ENCODE peak calls at places on chromosomes 13 and 19, in nine cellular contexts. One of them, this sample, is unnamed.

GRCh38 chr19:49896863-49897621 is at the start of gene IL4I1:
- DNase-seq in hippocampal formation: no peak
- DNase-seq in cardiac muscle cell: peak
- DNase-seq in ELF-1: no peak
- DNase-seq in ascending aorta: peak
- DNase-seq in effector CD4-positive, alpha-beta T cell: peak
- DNase-seq in SK-MEL-5: no peak
- DNase-seq in BE2C: no peak
- DNase-seq in neural progenitor cell: no peak
- DNase-seq in this sample: no peak

GRCh38 chr13:77136902-77137420 is 110.0 kb upstream of the FBXL3 start:
- DNase-seq in ELF-1: peak
- DNase-seq in cardiac muscle cell: peak
- DNase-seq in ascending aorta: no peak
- DNase-seq in hippocampal formation: no peak
- DNase-seq in neural progenitor cell: no peak
- DNase-seq in effector CD4-positive, alpha-beta T cell: no peak
- DNase-seq in SK-MEL-5: no peak
- DNase-seq in BE2C: no peak
- DNase-seq in this sample: no peak

GRCh38 chr13:113138792-113139551 is 16.4 kb downstream of the F10 start:
- DNase-seq in SK-MEL-5: no peak
- DNase-seq in ELF-1: no peak
- DNase-seq in effector CD4-positive, alpha-beta T cell: no peak
- DNase-seq in neural progenitor cell: no peak
- DNase-seq in ascending aorta: no peak
- DNase-seq in hippocampal formation: no peak
- DNase-seq in BE2C: no peak
- DNase-seq in cardiac muscle cell: peak
- DNase-seq in this sample: no peak

GRCh38 chr19:29591670-29592069 is 14.4 kb upstream of the POP4 start:
- DNase-seq in cardiac muscle cell: no peak
- DNase-seq in ELF-1: no peak
- DNase-seq in hippocampal formation: no peak
- DNase-seq in ascending aorta: no peak
- DNase-seq in BE2C: no peak
- DNase-seq in effector CD4-positive, alpha-beta T cell: no peak
- DNase-seq in SK-MEL-5: peak
- DNase-seq in neural progenitor cell: no peak
- DNase-seq in this sample: no peak

GRCh38 chr13:60094385-60095088 is 69.2 kb downstream of the DIAPH3 start:
- DNase-seq in BE2C: no peak
- DNase-seq in cardiac muscle cell: no peak
- DNase-seq in neural progenitor cell: no peak
- DNase-seq in hippocampal formation: no peak
- DNase-seq in ELF-1: no peak
- DNase-seq in effector CD4-positive, alpha-beta T cell: no peak
- DNase-seq in ascending aorta: no peak
- DNase-seq in SK-MEL-5: no peak
- DNase-seq in this sample: no peak

GRCh38 chr19:43311706-43312105 is 41.8 kb upstream of the CD177 start:
- DNase-seq in ascending aorta: no peak
- DNase-seq in neural progenitor cell: no peak
- DNase-seq in effector CD4-positive, alpha-beta T cell: no peak
- DNase-seq in cardiac muscle cell: no peak
- DNase-seq in hippocampal formation: no peak
- DNase-seq in ELF-1: no peak
- DNase-seq in BE2C: no peak
- DNase-seq in SK-MEL-5: no peak
- DNase-seq in this sample: no peak

GRCh38 chr19:38535212-38535611 is 82.5 kb downstream of the MAP4K1 start:
- DNase-seq in SK-MEL-5: no peak
- DNase-seq in cardiac muscle cell: no peak
- DNase-seq in hippocampal formation: no peak
- DNase-seq in ascending aorta: no peak
- DNase-seq in neural progenitor cell: no peak
- DNase-seq in effector CD4-positive, alpha-beta T cell: no peak
- DNase-seq in BE2C: no peak
- DNase-seq in ELF-1: no peak
- DNase-seq in this sample: no peak

GRCh38 chr19:1027953-1028902 is 1.8 kb downstream of the CNN2 start:
- DNase-seq in neural progenitor cell: peak
- DNase-seq in SK-MEL-5: no peak
- DNase-seq in hippocampal formation: no peak
- DNase-seq in effector CD4-positive, alpha-beta T cell: peak
- DNase-seq in ELF-1: peak
- DNase-seq in BE2C: peak
- DNase-seq in cardiac muscle cell: peak
- DNase-seq in ascending aorta: no peak
- DNase-seq in this sample: peak

GRCh38 chr13:113291129-113291528 is 5.9 kb upstream of the LAMP1 start:
- DNase-seq in ELF-1: no peak
- DNase-seq in neural progenitor cell: no peak
- DNase-seq in BE2C: no peak
- DNase-seq in cardiac muscle cell: no peak
- DNase-seq in SK-MEL-5: no peak
- DNase-seq in ascending aorta: no peak
- DNase-seq in effector CD4-positive, alpha-beta T cell: no peak
- DNase-seq in hippocampal formation: no peak
- DNase-seq in this sample: no peak

GRCh38 chr13:25286308-25286968 is 850 bp downstream of the MTMR6 start:
- DNase-seq in hippocampal formation: peak
- DNase-seq in cardiac muscle cell: peak
- DNase-seq in ascending aorta: no peak
- DNase-seq in ELF-1: peak
- DNase-seq in SK-MEL-5: peak
- DNase-seq in BE2C: peak
- DNase-seq in neural progenitor cell: peak
- DNase-seq in effector CD4-positive, alpha-beta T cell: peak
- DNase-seq in this sample: peak

GRCh38 chr13:45882626-45883025 is 31.1 kb upstream of the SIAH3 start:
- DNase-seq in neural progenitor cell: peak
- DNase-seq in hippocampal formation: no peak
- DNase-seq in SK-MEL-5: no peak
- DNase-seq in ascending aorta: no peak
- DNase-seq in ELF-1: peak
- DNase-seq in cardiac muscle cell: no peak
- DNase-seq in BE2C: no peak
- DNase-seq in effector CD4-positive, alpha-beta T cell: no peak
- DNase-seq in this sample: peak